ENCODE peak calls at places on chromosomes 2 and 18, in ten cellular contexts. I is astrocyte; U is pons; B is stimulated activated CD4-positive, alpha-beta T cell treated with anti-CD3 and anti-CD28 coated beads, Interleukin-2, amount 100 ng/mL, for 48 hours; F is T-cell; Q is mesothelial cell of epicardium; T is cardiac fibroblast; P is effector memory CD4-positive, alpha-beta T cell; G is hypothalamus; Z is T-helper 22 cell. E is an unnamed sample.

GRCh38 chr2:109663721-109664120 is 49.6 kb downstream of the SOWAHC start:
- DNase-seq in I (peak; percentile 87), U (peak; percentile 76), B (no peak), F (no peak), Q (no peak), T (peak; percentile 83), P (no peak), G (peak; percentile 48), Z (no peak), E (no peak)

GRCh38 chr2:186820303-186820702 is 28.7 kb downstream of the ZSWIM2 start:
- DNase-seq in I (no peak), U (no peak), B (no peak), F (no peak), Q (no peak), T (peak; percentile 64), P (no peak), G (no peak), Z (no peak), E (no peak)

GRCh38 chr2:70132244-70133126 is 45.2 kb downstream of the PCBP1 start:
- DNase-seq in I (peak; percentile 37), U (peak; percentile 94), B (no peak), F (peak; percentile 38), Q (no peak), T (peak; percentile 75), P (no peak), G (peak; percentile 63), Z (no peak), E (no peak)

GRCh38 chr2:98561902-98562695 is 46.2 kb downstream of the COA5 start:
- DNase-seq in I (no peak), U (no peak), B (no peak), F (no peak), Q (no peak), T (peak; percentile 48), P (no peak), G (no peak), Z (no peak), E (no peak)

GRCh38 chr18:31835528-31836138 is 75.0 kb upstream of the SLC25A52 start:
- DNase-seq in I (peak; percentile 43), U (no peak), B (no peak), F (no peak), Q (no peak), T (peak; percentile 50), P (no peak), G (no peak), Z (no peak), E (no peak)

GRCh38 chr2:168246483-168247340 is 683 bp downstream of the STK39 start:
- DNase-seq in I (peak; percentile 55), U (peak; percentile 64), B (peak; percentile 54), F (peak; percentile 79), Q (peak; percentile 66), T (peak; percentile 69), P (peak; percentile 82), G (peak; percentile 77), Z (peak; percentile 86), E (peak; percentile 83)

GRCh38 chr2:148930046-148930775 is 55.2 kb downstream of the KIF5C start:
- DNase-seq in I (no peak), U (no peak), B (no peak), F (no peak), Q (no peak), T (peak; percentile 52), P (no peak), G (no peak), Z (no peak), E (no peak)

GRCh38 chr2:37325625-37326071 is 1.0 kb upstream of the PRKD3 start:
- DNase-seq in I (no peak), U (no peak), B (no peak), F (no peak), Q (no peak), T (no peak), P (no peak), G (no peak), Z (no peak), E (no peak)

GRCh38 chr2:153059338-153060052 is 341.1 kb downstream of the ARL6IP6 start:
- DNase-seq in I (peak; percentile 64), U (no peak), B (no peak), F (no peak), Q (no peak), T (peak; percentile 12), P (no peak), G (no peak), Z (no peak), E (no peak)

GRCh38 chr18:60018801-60019462 is 119.1 kb downstream of the PMAIP1 start:
- DNase-seq in I (peak; percentile 63), U (no peak), B (no peak), F (no peak), Q (no peak), T (peak; percentile 47), P (no peak), G (no peak), Z (no peak), E (no peak)

GRCh38 chr2:12340164-12340563 is 376.6 kb upstream of the TRIB2 start:
- DNase-seq in I (peak; percentile 32), U (no peak), B (no peak), F (no peak), Q (no peak), T (peak; percentile 82), P (no peak), G (no peak), Z (no peak), E (no peak)

GRCh38 chr18:35024965-35025364 is 16.2 kb upstream of the MAPRE2 start:
- DNase-seq in I (peak; percentile 88), U (no peak), B (no peak), F (no peak), Q (no peak), T (peak; percentile 72), P (no peak), G (no peak), Z (no peak), E (no peak)

GRCh38 chr2:238203973-238204683 is 633 bp upstream of the ILKAP start:
- DNase-seq in I (no peak), U (no peak), B (no peak), F (no peak), Q (no peak), T (no peak), P (no peak), G (no peak), Z (no peak), E (no peak)

GRCh38 chr2:27627963-27628766 is 647 bp downstream of the CCDC121 start:
- DNase-seq in I (peak; percentile 99), U (peak; percentile 29), B (no peak), F (no peak), Q (no peak), T (peak; percentile 95), P (no peak), G (no peak), Z (no peak), E (no peak)

GRCh38 chr2:232422051-232422450 is 15.4 kb downstream of the ALPG start:
- DNase-seq in I (no peak), U (no peak), B (no peak), F (no peak), Q (no peak), T (no peak), P (no peak), G (no peak), Z (no peak), E (no peak)

GRCh38 chr2:71410716-71411115 is 42.6 kb upstream of the DYSF start:
- DNase-seq in I (no peak), U (no peak), B (no peak), F (no peak), Q (no peak), T (peak; percentile 47), P (no peak), G (no peak), Z (no peak), E (no peak)

GRCh38 chr2:239328306-239329191 is 72.3 kb downstream of the HDAC4 start:
- DNase-seq in I (peak; percentile 93), U (no peak), B (no peak), F (no peak), Q (peak; percentile 55), T (peak; percentile 64), P (no peak), G (no peak), Z (no peak), E (no peak)

GRCh38 chr2:26018184-26018716 is 15.6 kb upstream of the RAB10 start:
- DNase-seq in I (peak; percentile 82), U (no peak), B (peak; percentile 9), F (no peak), Q (no peak), T (peak; percentile 91), P (no peak), G (no peak), Z (no peak), E (no peak)

GRCh38 chr2:85160946-85161625 is 27.9 kb downstream of the TCF7L1 start:
- DNase-seq in I (no peak), U (no peak), B (no peak), F (no peak), Q (no peak), T (no peak), P (no peak), G (no peak), Z (no peak), E (no peak)

GRCh38 chr2:230000118-230000841 is 68.4 kb downstream of the SLC16A14 start:
- DNase-seq in I (no peak), U (peak; percentile 17), B (no peak), F (no peak), Q (no peak), T (no peak), P (no peak), G (no peak), Z (no peak), E (no peak)

E was measured in stimulated activated naive CD4-positive, alpha-beta T cell.